ENCODE peak calls at places on chromosome 10, in seven cellular contexts. F is transverse colon, U is testis, E is natural killer cell, W is upper lobe of right lung, R is K562, C is heart left ventricle. M is an unnamed sample.

GRCh38 chr10:119620241-119620753 is 23.5 kb upstream of the TIAL1 start:
- DNase-seq in F (no peak), U (no peak), E (no peak), W (no peak), R (no peak), C (no peak), M (no peak)

GRCh38 chr10:77501846-77502251 is 135.8 kb downstream of the KCNMA1 start:
- DNase-seq in F (no peak), U (no peak), E (no peak), W (no peak), R (no peak), C (no peak), M (no peak)

GRCh38 chr10:24008164-24009066 is 200.5 kb upstream of the KIAA1217 start:
- DNase-seq in F (no peak), U (no peak), E (no peak), W (no peak), R (no peak), C (peak; percentile 25), M (no peak)

GRCh38 chr10:8063128-8063908 is 8.8 kb downstream of the GATA3 start:
- DNase-seq in F (no peak), U (no peak), E (no peak), W (no peak), R (no peak), C (no peak), M (no peak)

GRCh38 chr10:70816220-70816894 is 609 bp downstream of the SGPL1 start:
- DNase-seq in F (peak; percentile 68), U (peak; percentile 74), E (no peak), W (peak; percentile 85), R (peak; percentile 71), C (peak; percentile 74), M (peak; percentile 92)

GRCh38 chr10:6220418-6221191 is 17.9 kb downstream of the PFKFB3 start:
- DNase-seq in F (no peak), U (no peak), E (no peak), W (no peak), R (no peak), C (no peak), M (no peak)

GRCh38 chr10:114359041-114359952 is 45.0 kb downstream of the AFAP1L2 start:
- DNase-seq in F (no peak), U (no peak), E (no peak), W (no peak), R (no peak), C (no peak), M (no peak)

GRCh38 chr10:64115913-64116643 is 594.9 kb downstream of the REEP3 start:
- DNase-seq in F (peak; percentile 11), U (peak; percentile 35), E (no peak), W (no peak), R (peak; percentile 11), C (no peak), M (no peak)

GRCh38 chr10:28929942-28930341 is 252.6 kb downstream of the BAMBI start:
- DNase-seq in F (no peak), U (no peak), E (no peak), W (no peak), R (no peak), C (no peak), M (no peak)

GRCh38 chr10:69389827-69390490 is 26.8 kb downstream of the TACR2 start:
- DNase-seq in F (no peak), U (no peak), E (no peak), W (no peak), R (peak; percentile 74), C (peak; percentile 49), M (peak; percentile 65)

GRCh38 chr10:106424981-106425380 is 739.5 kb downstream of the SORCS1 start:
- DNase-seq in F (no peak), U (no peak), E (no peak), W (no peak), R (no peak), C (no peak), M (no peak)

GRCh38 chr10:46069771-46070463 is 23.8 kb upstream of the MSMB start:
- DNase-seq in F (no peak), U (no peak), E (no peak), W (no peak), R (no peak), C (no peak), M (no peak)

GRCh38 chr10:60789340-60789739 is 11.1 kb downstream of the CDK1 start:
- DNase-seq in F (no peak), U (no peak), E (no peak), W (no peak), R (no peak), C (no peak), M (no peak)

GRCh38 chr10:43377393-43377883 is 6.0 kb downstream of the FXYD4 start:
- DNase-seq in F (no peak), U (no peak), E (no peak), W (peak; percentile 72), R (no peak), C (no peak), M (no peak)

GRCh38 chr10:77888356-77888703 is 38.2 kb downstream of the DLG5 start:
- DNase-seq in F (no peak), U (no peak), E (no peak), W (no peak), R (no peak), C (no peak), M (no peak)

GRCh38 chr10:70477661-70478162 is 855 bp upstream of the PALD1 start:
- DNase-seq in F (peak; percentile 23), U (peak; percentile 56), E (peak; percentile 40), W (no peak), R (peak; percentile 63), C (peak; percentile 15), M (no peak)

GRCh38 chr10:52742723-52743122 is 29.9 kb downstream of the MBL2 start:
- DNase-seq in F (no peak), U (no peak), E (no peak), W (no peak), R (no peak), C (no peak), M (no peak)

GRCh38 chr10:70222340-70222794 is 10.9 kb downstream of the PPA1 start:
- DNase-seq in F (no peak), U (no peak), E (no peak), W (no peak), R (no peak), C (no peak), M (no peak)

GRCh38 chr10:119608316-119609155 is 11.8 kb upstream of the TIAL1 start:
- DNase-seq in F (peak; percentile 42), U (peak; percentile 69), E (no peak), W (peak; percentile 72), R (peak; percentile 47), C (peak; percentile 58), M (peak; percentile 45)

GRCh38 chr10:3835770-3836169 is 50.8 kb upstream of the KLF6 start:
- DNase-seq in F (no peak), U (no peak), E (no peak), W (no peak), R (peak; percentile 68), C (no peak), M (no peak)

DNA sequence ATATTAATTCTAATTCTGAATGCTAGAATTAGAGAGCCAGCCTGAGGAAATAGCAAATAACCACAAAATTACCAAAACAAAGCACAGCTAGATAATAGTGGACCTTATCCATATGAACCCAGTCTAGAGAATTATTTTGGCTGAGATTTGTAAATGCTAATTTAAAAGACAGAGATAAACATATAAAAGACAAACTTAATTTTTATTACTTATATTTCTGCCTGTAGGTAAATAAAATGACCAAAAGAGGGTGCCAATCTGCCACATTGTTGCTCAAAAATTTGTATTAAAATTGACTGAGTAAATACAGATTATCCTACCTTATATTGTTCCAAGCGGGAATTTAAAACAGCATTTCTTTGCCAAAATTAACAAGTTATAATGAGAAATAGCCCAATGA is 20.2 kb downstream of the RTKN2 start:
- DNase-seq in F (no peak), U (no peak), E (no peak), W (no peak), R (no peak), C (no peak), M (no peak)
- TF ChIP-seq CTCF in F (no peak), U (no peak), E (peak; percentile 8), W (peak; percentile 30), R (no peak), C (no peak), M (peak; percentile 8)

GRCh38 chr10:102713483-102713813 is 749 bp downstream of the ARL3 start:
- DNase-seq in F (no peak), U (no peak), E (peak; percentile 56), W (no peak), R (no peak), C (no peak), M (no peak)
- TF ChIP-seq CTCF in F (no peak), U (no peak), E (no peak), W (no peak), R (no peak), C (peak; percentile 18), M (peak; percentile 32)

GRCh38 chr10:123140164-123140982 is 4.6 kb downstream of the HMX3 start:
- DNase-seq in F (no peak), U (no peak), E (no peak), W (no peak), R (no peak), C (no peak), M (no peak)
- TF ChIP-seq CTCF in F (no peak), U (no peak), E (no peak), W (no peak), R (no peak), C (no peak), M (no peak)

GRCh38 chr10:124646483-124647352 is 97.5 kb downstream of the FAM53B start:
- DNase-seq in F (peak; percentile 59), U (peak; percentile 83), E (no peak), W (peak; percentile 85), R (peak; percentile 77), C (peak; percentile 87), M (peak; percentile 86)

GRCh38 chr10:124648131-124648475 is 96.1 kb downstream of the FAM53B start:
- DNase-seq in F (no peak), U (no peak), E (no peak), W (no peak), R (no peak), C (no peak), M (peak; percentile 75)

GRCh38 chr10:124649209-124649608 is 95.0 kb downstream of the FAM53B start:
- DNase-seq in F (no peak), U (peak; percentile 55), E (no peak), W (no peak), R (no peak), C (peak; percentile 63), M (no peak)

GRCh38 chr10:124648738-124649137 is 95.4 kb downstream of the FAM53B start:
- DNase-seq in F (peak; percentile 64), U (peak; percentile 89), E (peak; percentile 57), W (no peak), R (peak; percentile 85), C (peak; percentile 90), M (peak; percentile 77)

DNA sequence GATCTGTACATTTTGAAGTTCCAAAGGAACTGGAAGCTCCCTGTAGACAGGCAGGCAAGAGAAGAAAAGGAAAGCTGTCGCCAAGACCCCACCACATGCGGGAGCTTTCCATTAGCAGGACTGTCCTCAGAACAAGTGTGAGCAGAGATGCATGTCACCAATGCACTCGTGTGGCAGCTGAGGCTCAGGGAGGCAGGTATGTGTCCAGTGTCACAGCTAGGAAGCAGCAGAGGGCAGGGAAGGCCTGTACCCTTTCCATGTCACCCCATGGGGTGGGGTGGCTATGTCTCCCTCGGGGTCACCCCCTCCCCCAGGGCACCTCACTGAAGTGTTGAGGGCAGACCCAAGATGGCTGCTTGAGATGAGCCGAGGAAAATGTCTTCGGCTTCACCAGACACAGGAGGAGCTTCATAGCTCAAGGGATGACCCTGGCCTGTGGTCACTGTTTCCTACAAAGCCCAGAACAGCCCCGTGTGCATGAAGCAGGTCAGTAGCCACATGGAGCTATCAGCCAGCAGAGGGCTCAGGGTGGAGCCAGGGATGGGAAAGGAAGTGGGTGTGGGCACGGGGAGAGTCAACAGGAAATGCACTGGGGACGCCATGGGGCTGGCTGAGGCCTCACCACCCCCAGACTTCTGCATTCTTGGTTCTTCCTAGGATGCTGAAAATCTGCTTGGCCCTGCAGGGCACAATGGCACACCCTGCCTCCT is 96.6 kb downstream of the FAM53B start:
- DNase-seq in F (peak; percentile 79), U (peak; percentile 49), E (peak; percentile 56), W (peak; percentile 85), R (peak; percentile 76), C (peak; percentile 84), M (peak; percentile 92)
- TF ChIP-seq CTCF in F (peak; percentile 26), U (no peak), E (peak; percentile 25), W (peak; percentile 34), R (peak; percentile 41), C (peak; percentile 14), M (no peak)